ENCODE peak calls at places on chromosome 4, in five cellular contexts. R is NCI-H1105, Q is GM12878, D is adrenal gland, M is H7. U is an unnamed sample.

GRCh38 chr4:8765631-8766590 is 105.7 kb downstream of the HMX1 start:
- DNase-seq in R (no peak), Q (no peak), D (no peak), M (peak; percentile 48), U (peak; percentile 14)

GRCh38 chr4:101938836-101939235 is 148.3 kb downstream of the BANK1 start:
- DNase-seq in R (no peak), Q (no peak), D (no peak), M (no peak), U (no peak)

GRCh38 chr4:73451404-73451803 is 15.4 kb downstream of the AFP start:
- DNase-seq in R (peak; percentile 26), Q (no peak), D (no peak), M (peak; percentile 25), U (no peak)

GRCh38 chr4:87758278-87758677 is 41.1 kb upstream of the IBSP start:
- DNase-seq in R (no peak), Q (no peak), D (no peak), M (no peak), U (no peak)

GRCh38 chr4:28010543-28011235 is 1150.0 kb downstream of the STIM2 start:
- DNase-seq in R (no peak), Q (no peak), D (no peak), M (no peak), U (no peak)

GRCh38 chr4:77141964-77142641 is 14.9 kb upstream of the CCNG2 start:
- DNase-seq in R (no peak), Q (no peak), D (no peak), M (no peak), U (no peak)

GRCh38 chr4:55637272-55637820 is 1.2 kb upstream of the NMU start:
- DNase-seq in R (no peak), Q (no peak), D (no peak), M (peak; percentile 82), U (no peak)

GRCh38 chr4:175996231-175996630 is 69.4 kb upstream of the WDR17 start:
- DNase-seq in R (no peak), Q (no peak), D (no peak), M (no peak), U (no peak)

GRCh38 chr4:11720292-11720691 is 291.6 kb upstream of the HS3ST1 start:
- DNase-seq in R (no peak), Q (no peak), D (no peak), M (peak; percentile 41), U (no peak)

GRCh38 chr4:125316781-125317525 is 2.2 kb downstream of the FAT4 start:
- DNase-seq in R (no peak), Q (no peak), D (no peak), M (peak; percentile 57), U (peak; percentile 64)

U was measured in left cardiac atrium.